ENCODE peak calls at places on chromosomes 16 and 17, in six cellular contexts. E, Z, X, S, M and I are unnamed samples.

GRCh38 chr17:17766351-17767095 is 70.3 kb downstream of the SREBF1 start:
- DNase-seq in E (no peak), Z (no peak), X (no peak), S (no peak), M (no peak), I (peak)

GRCh38 chr17:82598256-82599011 is 49.8 kb downstream of the WDR45B start:
- DNase-seq in E (no peak), Z (no peak), X (no peak), S (no peak), M (no peak), I (no peak)

GRCh38 chr17:15334266-15334665 is 7.1 kb downstream of the TEKT3 start:
- DNase-seq in E (no peak), Z (no peak), X (no peak), S (no peak), M (peak), I (no peak)

GRCh38 chr17:59890720-59891119 is 2.0 kb downstream of the TUBD1 start:
- DNase-seq in E (no peak), Z (no peak), X (no peak), S (no peak), M (peak), I (no peak)

GRCh38 chr16:89828870-89829629 is 775 bp downstream of the SPIRE2 start:
- DNase-seq in E (no peak), Z (no peak), X (no peak), S (no peak), M (no peak), I (no peak)

GRCh38 chr17:3573246-3574100 is 15.9 kb upstream of the TRPV3 start:
- DNase-seq in E (no peak), Z (no peak), X (no peak), S (no peak), M (no peak), I (no peak)

GRCh38 chr16:65119905-65120341 is 1.9 kb downstream of the CDH11 start:
- DNase-seq in E (no peak), Z (no peak), X (peak), S (no peak), M (peak), I (no peak)

GRCh38 chr17:10172241-10172741 is 26.1 kb downstream of the GAS7 start:
- DNase-seq in E (no peak), Z (no peak), X (no peak), S (no peak), M (peak), I (no peak)

GRCh38 chr17:48997103-48997826 is at the start of gene IGF2BP1:
- DNase-seq in E (no peak), Z (no peak), X (no peak), S (peak), M (peak), I (peak)

GRCh38 chr17:79019631-79020584 is 4.1 kb upstream of the C1QTNF1 start:
- DNase-seq in E (peak), Z (no peak), X (no peak), S (no peak), M (peak), I (no peak)

GRCh38 chr17:64326420-64327054 is 63.5 kb upstream of the TEX2 start:
- DNase-seq in E (peak), Z (no peak), X (peak), S (no peak), M (no peak), I (no peak)

GRCh38 chr17:11495616-11496015 is 102.7 kb upstream of the DNAH9 start:
- DNase-seq in E (no peak), Z (no peak), X (no peak), S (no peak), M (no peak), I (no peak)

GRCh38 chr16:85137323-85138072 is 25.2 kb upstream of the CIBAR2 start:
- DNase-seq in E (peak), Z (no peak), X (peak), S (no peak), M (peak), I (no peak)

GRCh38 chr16:83970430-83970815 is 2.4 kb downstream of the NECAB2 start:
- DNase-seq in E (peak), Z (no peak), X (no peak), S (no peak), M (no peak), I (no peak)

GRCh38 chr17:60792250-60792898 is 114.7 kb downstream of the BCAS3 start:
- DNase-seq in E (no peak), Z (no peak), X (no peak), S (no peak), M (no peak), I (no peak)

GRCh38 chr16:85303354-85303883 is 191.1 kb upstream of the CIBAR2 start:
- DNase-seq in E (peak), Z (peak), X (no peak), S (peak), M (no peak), I (peak)

GRCh38 chr16:11262915-11263314 is 6.2 kb downstream of the TNP2 start:
- DNase-seq in E (no peak), Z (no peak), X (no peak), S (no peak), M (no peak), I (no peak)

GRCh38 chr17:17114592-17115225 is 72.5 kb downstream of the MPRIP start:
- DNase-seq in E (peak), Z (peak), X (no peak), S (no peak), M (no peak), I (no peak)

GRCh38 chr16:68564367-68564985 is 25.4 kb downstream of the ZFP90 start:
- DNase-seq in E (no peak), Z (no peak), X (no peak), S (no peak), M (peak), I (no peak)

GRCh38 chr16:56999409-57000270 is 10.3 kb downstream of the NLRC5 start:
- DNase-seq in E (no peak), Z (no peak), X (no peak), S (no peak), M (no peak), I (no peak)

GRCh38 chr17:9244066-9245052 is 223.0 kb downstream of the NTN1 start:
- DNase-seq in E (no peak), Z (no peak), X (no peak), S (no peak), M (peak), I (no peak)